ENCODE peak calls at places on chromosomes 7 and 10, in seven cellular contexts. Q, G, R, P, M, Z and Y are unnamed samples.

GRCh38 chr7:16739863-16740622 is 13.5 kb upstream of the TSPAN13 start:
- DNase-seq in G (peak), R (no peak), Z (no peak), Q (no peak), M (no peak), P (no peak), Y (no peak)

GRCh38 chr7:29177963-29178612 is 16.5 kb upstream of the CHN2 start:
- DNase-seq in M (no peak), Q (no peak), R (no peak), P (no peak), G (peak), Z (no peak), Y (no peak)

GRCh38 chr7:130947792-130948580 is 214.0 kb upstream of the KLF14 start:
- DNase-seq in R (peak), G (no peak), M (no peak), Z (no peak), Q (no peak), P (no peak), Y (no peak)

GRCh38 chr7:83655951-83656556 is 7.1 kb upstream of the SEMA3E start:
- DNase-seq in M (peak), Z (no peak), Q (no peak), P (no peak), G (peak), R (peak), Y (peak)

GRCh38 chr10:48658243-48658888 is 26.3 kb upstream of the WDFY4 start:
- DNase-seq in Q (no peak), P (peak), M (no peak), R (peak), Z (peak), G (peak), Y (peak)

GRCh38 chr7:33982425-33982786 is 77.1 kb downstream of the BMPER start:
- DNase-seq in Q (no peak), R (no peak), P (no peak), G (peak), M (no peak), Z (no peak), Y (no peak)

GRCh38 chr7:108836246-108836645 is 266.6 kb downstream of the DNAJB9 start:
- DNase-seq in P (no peak), R (no peak), Q (no peak), Z (no peak), M (no peak), G (no peak), Y (no peak)

GRCh38 chr7:30921951-30922401 is 10.3 kb downstream of the AQP1 start:
- DNase-seq in G (no peak), P (peak), R (no peak), Z (peak), Q (peak), M (no peak), Y (no peak)

GRCh38 chr7:151837285-151838042 is 39.5 kb downstream of the PRKAG2 start:
- DNase-seq in P (no peak), Q (no peak), M (no peak), Z (no peak), G (no peak), R (no peak), Y (no peak)

GRCh38 chr10:133258818-133259602 is 17.7 kb downstream of the ADAM8 start:
- DNase-seq in Q (no peak), Z (no peak), M (no peak), R (no peak), P (peak), G (peak), Y (no peak)

GRCh38 chr7:32479574-32480200 is 10.5 kb downstream of the LSM5 start:
- DNase-seq in P (no peak), M (no peak), R (peak), G (peak), Q (no peak), Z (no peak), Y (peak)

GRCh38 chr7:25812086-25812855 is 339.7 kb upstream of the NFE2L3 start:
- DNase-seq in M (no peak), G (no peak), Z (no peak), Q (no peak), R (no peak), P (no peak), Y (no peak)

GRCh38 chr7:109449760-109450159 is 880.1 kb downstream of the DNAJB9 start:
- DNase-seq in G (no peak), Q (no peak), M (no peak), R (no peak), P (no peak), Z (no peak), Y (no peak)

DNA sequence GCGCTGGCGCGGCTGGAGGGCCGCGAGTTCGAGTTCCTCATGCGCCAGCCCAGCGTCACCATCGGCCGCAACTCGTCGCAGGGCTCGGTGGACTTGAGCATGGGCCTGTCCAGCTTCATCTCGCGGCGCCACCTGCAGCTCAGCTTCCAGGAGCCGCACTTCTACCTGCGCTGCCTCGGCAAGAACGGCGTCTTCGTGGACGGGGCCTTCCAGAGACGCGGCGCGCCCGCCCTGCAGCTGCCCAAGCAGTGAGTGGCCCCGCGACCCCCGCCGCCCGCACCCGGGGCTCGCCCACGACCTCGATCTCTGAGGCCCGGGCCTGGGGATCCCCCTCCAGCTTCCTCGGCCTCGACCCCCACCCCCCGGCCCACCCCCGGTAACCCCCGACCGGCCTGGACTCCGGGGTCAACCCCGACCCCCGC is 537 bp downstream of the FOXK1 start:
- DNase-seq in R (peak), Z (peak), P (peak), Q (peak), G (peak), M (no peak), Y (no peak)
- TF ChIP-seq CTCF in R (no peak), Z (no peak), P (no peak), Q (peak), G (no peak), M (peak), Y (peak)

DNA sequence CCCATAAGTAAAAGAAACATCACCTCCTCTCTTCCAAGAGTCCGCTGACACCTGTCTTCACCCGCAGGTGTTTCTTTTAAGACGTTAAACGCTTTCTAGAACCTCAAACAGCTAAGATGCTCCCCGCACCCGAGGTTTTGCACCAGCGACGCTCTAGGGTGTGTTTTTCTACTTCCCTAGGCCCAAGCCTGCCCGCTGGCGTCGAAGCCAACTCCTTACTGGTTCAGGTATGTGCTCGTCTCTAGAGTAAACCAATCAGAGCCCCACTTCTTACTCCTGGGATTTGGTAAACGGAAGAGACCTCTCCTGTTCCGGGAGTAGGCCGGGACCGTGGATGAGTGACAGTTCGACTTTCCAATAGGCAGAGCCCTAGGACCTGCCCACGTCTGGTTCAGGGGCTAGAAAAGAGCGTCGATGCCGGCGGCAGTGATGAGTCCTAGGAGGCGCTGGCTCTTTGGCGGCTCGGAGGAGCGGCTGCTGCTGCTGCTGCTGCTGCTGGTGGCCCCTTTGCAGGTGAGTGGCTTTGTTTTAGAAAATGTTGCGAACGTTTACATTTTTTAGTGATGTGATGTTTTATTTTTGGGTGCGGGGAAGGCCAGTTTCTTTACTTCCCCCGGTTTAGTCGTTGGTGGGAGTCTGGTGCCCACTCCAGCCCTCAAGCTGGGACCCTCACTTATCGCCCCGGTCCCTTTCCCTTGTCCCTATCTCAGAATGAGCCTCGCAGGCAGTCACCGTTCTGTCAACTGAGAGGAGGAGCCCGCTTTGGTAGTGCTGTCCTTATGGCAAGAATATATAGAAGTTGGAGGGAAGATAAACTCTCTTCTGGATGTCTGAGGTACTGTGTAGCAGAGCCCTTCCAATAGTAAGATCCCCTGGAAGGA is at the start of gene BPGM:
- DNase-seq in Z (peak), R (peak), P (peak), Q (peak), M (peak), G (peak), Y (peak)
- TF ChIP-seq CTCF in Z (no peak), R (peak), P (peak), Q (peak), M (peak), G (peak), Y (peak)

DNA sequence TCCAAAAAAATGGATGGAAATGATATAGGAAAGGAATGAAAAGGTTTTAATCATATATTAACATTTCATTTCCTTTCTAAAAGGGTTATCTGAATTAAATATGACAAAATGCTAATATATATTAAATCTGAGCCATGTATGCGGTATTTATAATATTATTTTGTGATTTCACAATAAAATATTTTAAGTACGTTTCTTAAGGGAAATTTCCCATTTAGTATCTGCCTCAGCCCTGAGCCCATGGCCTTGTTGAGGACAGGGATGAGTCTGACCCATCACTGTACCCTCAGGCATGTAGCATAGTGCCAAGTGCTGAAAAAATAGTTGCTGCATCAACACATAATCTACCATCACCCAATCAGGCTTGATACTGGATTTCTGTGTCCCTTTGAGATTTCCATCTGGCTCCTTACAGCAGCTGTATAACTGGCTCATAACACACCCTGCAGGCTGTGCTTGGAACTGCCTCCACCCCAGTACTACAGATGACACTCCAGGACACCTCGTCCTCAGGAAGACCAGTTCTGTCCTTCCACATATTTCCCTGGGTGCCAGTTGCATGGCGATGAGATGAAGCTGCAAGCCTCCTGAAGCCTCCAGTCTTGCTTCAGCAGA is 59.4 kb upstream of the ASAH2 start:
- DNase-seq in Z (peak), G (no peak), R (peak), Q (no peak), P (no peak), M (no peak), Y (no peak)
- TF ChIP-seq CTCF in Z (peak), G (peak), R (peak), Q (peak), P (no peak), M (peak), Y (peak)

GRCh38 chr7:78019457-78020130 is 221.0 kb downstream of the PHTF2 start:
- DNase-seq in R (peak), M (no peak), Q (peak), G (peak), P (peak), Z (peak), Y (peak)
- TF ChIP-seq CTCF in R (no peak), M (no peak), Q (no peak), G (peak), P (no peak), Z (no peak), Y (no peak)

GRCh38 chr7:6159524-6160011 is 112.9 kb downstream of the CYTH3 start:
- DNase-seq in Q (no peak), M (no peak), G (no peak), Z (no peak), R (no peak), P (no peak), Y (no peak)

GRCh38 chr7:6158424-6159096 is 113.9 kb downstream of the CYTH3 start:
- DNase-seq in M (no peak), Q (no peak), P (no peak), R (no peak), Z (no peak), G (no peak), Y (no peak)

GRCh38 chr7:6159097-6159483 is 113.3 kb downstream of the CYTH3 start:
- DNase-seq in Z (no peak), R (no peak), G (no peak), P (no peak), M (no peak), Q (no peak), Y (no peak)

GRCh38 chr7:6161463-6162330 is 110.7 kb downstream of the CYTH3 start:
- DNase-seq in P (no peak), M (no peak), R (peak), G (no peak), Q (no peak), Z (no peak), Y (peak)

DNA sequence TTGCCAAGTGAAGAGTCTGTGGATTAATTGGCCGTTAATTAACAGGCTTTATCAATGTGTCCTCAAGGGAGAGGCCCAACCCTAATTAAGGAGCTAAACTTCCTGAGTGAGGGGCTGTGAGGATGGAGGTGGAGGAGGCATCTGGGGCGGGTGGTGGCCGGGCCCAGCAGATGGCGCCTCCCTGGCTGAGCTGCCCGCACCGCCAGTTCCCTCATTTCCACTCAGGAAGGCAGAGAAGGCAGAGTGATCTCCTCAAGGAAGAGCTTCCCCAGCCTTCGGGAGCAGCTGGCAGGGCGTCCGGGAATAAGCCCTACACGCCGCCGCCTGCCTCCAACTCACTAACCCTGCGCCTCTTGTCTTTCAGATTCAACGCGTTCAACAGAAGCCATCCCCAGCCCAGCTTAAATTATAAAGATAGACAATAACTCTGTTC is 112.2 kb downstream of the CYTH3 start:
- DNase-seq in R (no peak), G (peak), M (no peak), P (no peak), Z (no peak), Q (no peak), Y (no peak)
- TF ChIP-seq CTCF in R (no peak), G (peak), M (peak), P (peak), Z (no peak), Q (peak), Y (peak)

GRCh38 chr10:71825217-71825616 is 25.8 kb downstream of the PSAP start:
- DNase-seq in G (no peak), R (no peak), P (no peak), Q (no peak), M (no peak), Z (no peak), Y (no peak)
- TF ChIP-seq CTCF in G (peak), R (no peak), P (no peak), Q (peak), M (no peak), Z (no peak), Y (peak)

GRCh38 chr7:45980973-45981372 is 59.9 kb upstream of the IGFBP3 start:
- DNase-seq in Z (no peak), Q (no peak), M (no peak), R (no peak), G (no peak), P (no peak), Y (no peak)

GRCh38 chr7:45982132-45982531 is 61.1 kb upstream of the IGFBP3 start:
- DNase-seq in P (no peak), M (no peak), R (no peak), G (no peak), Q (no peak), Z (no peak), Y (no peak)

GRCh38 chr7:45978731-45979211 is 57.7 kb upstream of the IGFBP3 start:
- DNase-seq in M (no peak), Z (no peak), P (no peak), Q (no peak), G (peak), R (no peak), Y (no peak)

GRCh38 chr7:45979275-45980180 is 58.5 kb upstream of the IGFBP3 start:
- DNase-seq in R (no peak), M (no peak), Q (no peak), G (no peak), Z (no peak), P (no peak), Y (no peak)

GRCh38 chr7:45980181-45980905 is 59.3 kb upstream of the IGFBP3 start:
- DNase-seq in M (no peak), R (no peak), Z (no peak), Q (no peak), P (no peak), G (peak), Y (no peak)
- TF ChIP-seq CTCF in M (no peak), R (no peak), Z (no peak), Q (peak), P (no peak), G (peak), Y (no peak)